ENCODE peak calls at places on chromosome 2, in seven cellular contexts. G, P, O, U, M, I and K are unnamed samples.

GRCh38 chr2:232117413-232117812 is 155.9 kb downstream of the DIS3L2 start:
- DNase-seq in I (no peak), O (no peak), U (no peak), M (no peak), P (no peak), G (no peak), K (no peak)

GRCh38 chr2:151097118-151097517 is 164.5 kb downstream of the RBM43 start:
- DNase-seq in U (no peak), O (peak; percentile 62), G (no peak), M (no peak), P (no peak), I (peak; percentile 25), K (no peak)

GRCh38 chr2:121502781-121503180 is 27.9 kb upstream of the RNU4ATAC start:
- DNase-seq in P (no peak), G (no peak), I (no peak), U (no peak), M (no peak), O (peak; percentile 46), K (no peak)

GRCh38 chr2:239068411-239068810 is 220.5 kb downstream of the TWIST2 start:
- DNase-seq in I (no peak), U (no peak), P (no peak), O (no peak), G (no peak), M (no peak), K (no peak)

GRCh38 chr2:239178954-239179353 is 221.9 kb downstream of the HDAC4 start:
- DNase-seq in P (no peak), M (no peak), G (no peak), O (no peak), U (no peak), I (peak; percentile 21), K (no peak)

GRCh38 chr2:128786800-128787478 is 468.3 kb upstream of the HS6ST1 start:
- DNase-seq in U (no peak), M (no peak), P (no peak), O (no peak), G (no peak), I (no peak), K (no peak)

GRCh38 chr2:27023740-27024139 is 9.0 kb upstream of the TMEM214 start:
- DNase-seq in U (no peak), P (no peak), G (no peak), I (no peak), O (no peak), M (no peak), K (no peak)

GRCh38 chr2:119182046-119182445 is 23.5 kb upstream of the C1QL2 start:
- DNase-seq in M (no peak), I (no peak), G (no peak), U (no peak), P (no peak), O (no peak), K (no peak)

GRCh38 chr2:74383254-74383653 is 3.1 kb upstream of the DCTN1 start:
- DNase-seq in I (no peak), O (peak; percentile 72), U (peak; percentile 59), G (no peak), P (no peak), M (no peak), K (no peak)